ENCODE peak calls at places on chromosomes 5 and 9, in four cellular contexts. One of them, this sample, is unnamed.

GRCh38 chr9:17625644-17626388 is 47.0 kb downstream of the SH3GL2 start:
- DNase-seq in HepG2: no peak
- DNase-seq in K562: no peak
- DNase-seq in GM12878: no peak
- DNase-seq in this sample: no peak

GRCh38 chr9:87140605-87141109 is 193.4 kb upstream of the GAS1 start:
- DNase-seq in HepG2: no peak
- DNase-seq in K562: no peak
- DNase-seq in GM12878: no peak
- DNase-seq in this sample: no peak

GRCh38 chr9:134822541-134822940 is 58.1 kb upstream of the FCN2 start:
- DNase-seq in HepG2: no peak
- DNase-seq in K562: no peak
- DNase-seq in GM12878: no peak
- DNase-seq in this sample: no peak

GRCh38 chr5:91727452-91727851 is 344.3 kb upstream of the ARRDC3 start:
- DNase-seq in HepG2: no peak
- DNase-seq in K562: no peak
- DNase-seq in GM12878: no peak
- DNase-seq in this sample: no peak

GRCh38 chr9:98998441-98999151 is 54.9 kb downstream of the COL15A1 start:
- DNase-seq in HepG2: peak; percentile 20
- DNase-seq in K562: peak; percentile 87
- DNase-seq in GM12878: no peak
- DNase-seq in this sample: peak; percentile 60

GRCh38 chr5:134642931-134643530 is 5.6 kb upstream of the SEC24A start:
- DNase-seq in HepG2: no peak
- DNase-seq in K562: no peak
- DNase-seq in GM12878: peak; percentile 62
- DNase-seq in this sample: no peak

GRCh38 chr5:91020065-91020800 is 362.9 kb downstream of the ARRDC3 start:
- DNase-seq in HepG2: no peak
- DNase-seq in K562: no peak
- DNase-seq in GM12878: no peak
- DNase-seq in this sample: no peak

GRCh38 chr9:13865869-13866268 is 448.1 kb downstream of the NFIB start:
- DNase-seq in HepG2: no peak
- DNase-seq in K562: no peak
- DNase-seq in GM12878: no peak
- DNase-seq in this sample: no peak

GRCh38 chr5:44974813-44975212 is 166.1 kb downstream of the MRPS30 start:
- DNase-seq in HepG2: no peak
- DNase-seq in K562: no peak
- DNase-seq in GM12878: no peak
- DNase-seq in this sample: no peak

GRCh38 chr9:37149646-37150308 is 29.4 kb downstream of the ZCCHC7 start:
- DNase-seq in HepG2: no peak
- DNase-seq in K562: no peak
- DNase-seq in GM12878: no peak
- DNase-seq in this sample: no peak

GRCh38 chr5:148455055-148455675 is 71.4 kb downstream of the FBXO38 start:
- DNase-seq in HepG2: no peak
- DNase-seq in K562: no peak
- DNase-seq in GM12878: no peak
- DNase-seq in this sample: no peak

GRCh38 chr9:69326261-69326660 is 1.2 kb downstream of the ENTREP1 start:
- DNase-seq in HepG2: no peak
- DNase-seq in K562: no peak
- DNase-seq in GM12878: no peak
- DNase-seq in this sample: no peak

GRCh38 chr5:140322751-140323731 is 20.1 kb upstream of the PFDN1 start:
- DNase-seq in HepG2: peak; percentile 72
- DNase-seq in K562: no peak
- DNase-seq in GM12878: no peak
- DNase-seq in this sample: no peak

GRCh38 chr5:155069961-155070360 is 56.4 kb downstream of the KIF4B start:
- DNase-seq in HepG2: no peak
- DNase-seq in K562: no peak
- DNase-seq in GM12878: no peak
- DNase-seq in this sample: no peak

GRCh38 chr9:124840300-124840833 is 12.9 kb upstream of the WDR38 start:
- DNase-seq in HepG2: peak; percentile 45
- DNase-seq in K562: peak; percentile 26
- DNase-seq in GM12878: no peak
- DNase-seq in this sample: peak; percentile 42

GRCh38 chr5:134149571-134150303 is 27.0 kb downstream of the SKP1 start:
- DNase-seq in HepG2: peak; percentile 94
- DNase-seq in K562: no peak
- DNase-seq in GM12878: no peak
- DNase-seq in this sample: no peak

GRCh38 chr9:81609782-81610738 is 79.3 kb downstream of the TLE1 start:
- DNase-seq in HepG2: peak; percentile 94
- DNase-seq in K562: no peak
- DNase-seq in GM12878: no peak
- DNase-seq in this sample: no peak

GRCh38 chr5:65198777-65199120 is 283.0 kb downstream of the ADAMTS6 start:
- DNase-seq in HepG2: peak; percentile 35
- DNase-seq in K562: no peak
- DNase-seq in GM12878: no peak
- DNase-seq in this sample: peak; percentile 51

GRCh38 chr5:65197899-65198776 is 283.6 kb downstream of the ADAMTS6 start:
- DNase-seq in HepG2: no peak
- DNase-seq in K562: no peak
- DNase-seq in GM12878: no peak
- DNase-seq in this sample: no peak

GRCh38 chr5:65205016-65205415 is 276.7 kb downstream of the ADAMTS6 start:
- DNase-seq in HepG2: no peak
- DNase-seq in K562: no peak
- DNase-seq in GM12878: no peak
- DNase-seq in this sample: no peak

GRCh38 chr5:65203746-65204145 is 278.0 kb downstream of the ADAMTS6 start:
- DNase-seq in HepG2: no peak
- DNase-seq in K562: no peak
- DNase-seq in GM12878: no peak
- DNase-seq in this sample: no peak

GRCh38 chr5:65199988-65200668 is 281.6 kb downstream of the ADAMTS6 start:
- DNase-seq in HepG2: no peak
- DNase-seq in K562: no peak
- DNase-seq in GM12878: no peak
- DNase-seq in this sample: no peak
- TF ChIP-seq CHD4 in HepG2: no peak
- TF ChIP-seq CHD4 in K562: no peak
- TF ChIP-seq CHD4 in GM12878: no peak
- TF ChIP-seq CHD4 in this sample: no peak

GRCh38 chr9:77488439-77489126 is 159.5 kb downstream of the GNA14 start:
- DNase-seq in HepG2: no peak
- DNase-seq in K562: no peak
- DNase-seq in GM12878: no peak
- DNase-seq in this sample: no peak
- TF ChIP-seq CHD4 in HepG2: no peak
- TF ChIP-seq CHD4 in K562: no peak
- TF ChIP-seq CHD4 in GM12878: no peak
- TF ChIP-seq CHD4 in this sample: no peak

DNA sequence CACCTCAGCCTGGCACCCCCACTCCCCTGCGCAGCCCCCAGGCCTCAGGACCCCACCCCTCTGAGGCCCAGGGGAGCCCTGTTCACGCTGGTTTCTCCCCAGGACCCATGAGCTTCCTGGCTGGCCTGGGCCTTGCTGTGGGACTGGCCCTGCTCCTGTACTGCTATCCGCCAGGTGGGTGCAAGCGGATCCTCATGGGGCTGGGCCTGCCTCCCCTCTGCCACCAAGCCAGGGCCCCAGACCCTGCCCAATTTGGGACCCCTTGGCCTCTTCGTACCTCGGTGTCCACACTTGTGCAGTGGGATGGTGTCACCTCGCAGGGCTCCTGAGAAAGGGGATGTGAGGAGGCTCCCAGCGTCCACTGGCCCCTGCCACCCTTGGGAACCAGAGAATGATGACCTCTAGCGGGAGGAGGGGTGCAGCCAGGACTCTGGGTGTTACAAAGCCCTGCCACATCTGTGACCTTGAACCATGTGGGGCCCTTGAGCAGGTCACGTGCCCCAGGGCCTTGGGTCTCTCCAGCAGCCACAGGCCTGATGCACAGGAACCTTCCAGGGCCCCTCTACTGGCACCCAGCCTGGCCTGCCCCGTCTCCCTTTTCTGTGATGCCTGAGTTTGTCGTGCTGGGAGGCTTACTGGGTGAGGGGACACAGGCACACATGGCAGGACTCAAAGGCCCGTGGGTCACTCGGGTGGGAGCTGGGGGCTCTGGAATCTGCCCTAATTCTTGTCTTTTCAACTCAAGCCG is 16.3 kb downstream of the CARD19 start:
- DNase-seq in HepG2: peak; percentile 87
- DNase-seq in K562: no peak
- DNase-seq in GM12878: no peak
- DNase-seq in this sample: no peak
- TF ChIP-seq CHD4 in HepG2: no peak
- TF ChIP-seq CHD4 in K562: no peak
- TF ChIP-seq CHD4 in GM12878: no peak
- TF ChIP-seq CHD4 in this sample: no peak

GRCh38 chr5:65128226-65128625 is 353.5 kb downstream of the ADAMTS6 start:
- DNase-seq in HepG2: no peak
- DNase-seq in K562: no peak
- DNase-seq in GM12878: no peak
- DNase-seq in this sample: no peak
- TF ChIP-seq CHD4 in HepG2: no peak
- TF ChIP-seq CHD4 in K562: no peak
- TF ChIP-seq CHD4 in GM12878: no peak
- TF ChIP-seq CHD4 in this sample: no peak

DNA sequence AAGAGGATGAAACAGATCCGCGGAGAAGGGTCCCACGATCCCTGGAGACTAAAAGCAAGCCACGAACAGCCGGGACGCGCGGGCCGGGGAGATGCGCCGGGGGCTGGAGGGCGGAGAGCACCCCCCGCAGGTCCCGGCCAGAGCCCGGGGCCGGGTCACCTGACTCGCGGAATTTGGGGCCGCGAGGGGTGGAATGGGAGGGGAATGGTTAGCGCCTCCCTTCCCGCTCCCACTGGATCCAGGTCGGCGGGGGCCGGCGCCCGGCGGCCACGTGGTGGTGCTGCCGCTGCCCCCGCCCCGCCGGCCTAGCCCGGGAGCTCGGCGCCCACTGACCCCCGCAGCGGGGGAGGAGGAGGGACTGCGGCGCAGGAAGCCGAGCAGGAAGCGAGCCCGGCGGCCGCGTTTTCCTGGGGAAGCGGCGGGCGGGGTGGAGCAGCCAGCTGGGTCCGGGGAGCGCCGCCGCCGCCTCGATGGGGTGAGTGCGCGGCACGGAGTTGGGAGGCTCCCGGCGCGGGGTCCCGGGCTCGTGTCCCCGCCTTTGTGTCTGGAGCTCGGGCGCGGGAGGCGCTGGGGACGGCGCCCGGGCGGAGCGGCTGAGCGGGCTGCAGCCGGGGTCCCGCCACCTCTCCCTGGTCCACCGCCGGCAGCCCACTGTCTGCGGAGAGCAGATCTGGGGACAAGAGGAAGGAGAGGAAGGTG is at the start of gene RAI14:
- DNase-seq in HepG2: peak; percentile 41
- DNase-seq in K562: peak; percentile 91
- DNase-seq in GM12878: no peak
- DNase-seq in this sample: peak; percentile 89
- TF ChIP-seq CHD4 in HepG2: no peak
- TF ChIP-seq CHD4 in K562: no peak
- TF ChIP-seq CHD4 in GM12878: no peak
- TF ChIP-seq CHD4 in this sample: no peak

GRCh38 chr9:38388283-38389223 is 3.9 kb upstream of the ALDH1B1 start:
- DNase-seq in HepG2: peak; percentile 44
- DNase-seq in K562: no peak
- DNase-seq in GM12878: no peak
- DNase-seq in this sample: no peak
- TF ChIP-seq CHD4 in HepG2: no peak
- TF ChIP-seq CHD4 in K562: no peak
- TF ChIP-seq CHD4 in GM12878: no peak
- TF ChIP-seq CHD4 in this sample: no peak